ENCODE peak calls at places on chromosome 13, in eight cellular contexts. U, M, T, K, W, X, Y and F are unnamed samples.

GRCh38 chr13:76293346-76293745 is 592.9 kb downstream of the KCTD12 start:
- DNase-seq in U (no peak), M (no peak), T (no peak), K (no peak), W (no peak), X (no peak), Y (no peak), F (no peak)

GRCh38 chr13:95156208-95156607 is 145.0 kb downstream of the ABCC4 start:
- DNase-seq in U (no peak), M (no peak), T (no peak), K (no peak), W (no peak), X (no peak), Y (no peak), F (no peak)

GRCh38 chr13:95833126-95833525 is 156.2 kb downstream of the DNAJC3 start:
- DNase-seq in U (no peak), M (no peak), T (no peak), K (no peak), W (no peak), X (no peak), Y (no peak), F (no peak)

GRCh38 chr13:20102776-20103175 is 58.1 kb downstream of the GJA3 start:
- DNase-seq in U (no peak), M (no peak), T (no peak), K (no peak), W (no peak), X (no peak), Y (no peak), F (no peak)

GRCh38 chr13:29923554-29924481 is 73.4 kb upstream of the UBL3 start:
- DNase-seq in U (peak), M (no peak), T (peak), K (peak), W (peak), X (peak), Y (peak), F (peak)

GRCh38 chr13:109155301-109155761 is 525.9 kb downstream of the MYO16 start:
- DNase-seq in U (no peak), M (no peak), T (no peak), K (no peak), W (no peak), X (no peak), Y (no peak), F (no peak)

GRCh38 chr13:75366380-75367280 is 115.3 kb downstream of the TBC1D4 start:
- DNase-seq in U (no peak), M (no peak), T (no peak), K (no peak), W (no peak), X (no peak), Y (no peak), F (no peak)

GRCh38 chr13:101397742-101398141 is 18.6 kb downstream of the NALCN start:
- DNase-seq in U (no peak), M (no peak), T (no peak), K (no peak), W (no peak), X (no peak), Y (no peak), F (no peak)

GRCh38 chr13:109769275-109769674 is 17.1 kb downstream of the IRS2 start:
- DNase-seq in U (no peak), M (no peak), T (no peak), K (no peak), W (no peak), X (no peak), Y (no peak), F (no peak)

GRCh38 chr13:50156722-50157121 is 141.5 kb downstream of the KCNRG start:
- DNase-seq in U (no peak), M (no peak), T (no peak), K (no peak), W (no peak), X (no peak), Y (no peak), F (no peak)

GRCh38 chr13:95676100-95676774 is 702 bp upstream of the DNAJC3 start:
- DNase-seq in U (peak), M (peak), T (no peak), K (peak), W (no peak), X (no peak), Y (no peak), F (peak)

GRCh38 chr13:113527272-113527958 is 36.9 kb upstream of the DCUN1D2 start:
- DNase-seq in U (no peak), M (no peak), T (no peak), K (no peak), W (no peak), X (no peak), Y (no peak), F (no peak)

GRCh38 chr13:21673592-21674270 is 2.9 kb downstream of the FGF9 start:
- DNase-seq in U (peak), M (no peak), T (no peak), K (no peak), W (no peak), X (peak), Y (peak), F (peak)

GRCh38 chr13:47049276-47049989 is 152.6 kb upstream of the HTR2A start:
- DNase-seq in U (no peak), M (no peak), T (no peak), K (no peak), W (no peak), X (no peak), Y (no peak), F (no peak)
- H3K27ac ChIP-seq in U (no peak), M (no peak), T (no peak), K (no peak), W (no peak), X (no peak), Y (no peak), F (no peak)

DNA sequence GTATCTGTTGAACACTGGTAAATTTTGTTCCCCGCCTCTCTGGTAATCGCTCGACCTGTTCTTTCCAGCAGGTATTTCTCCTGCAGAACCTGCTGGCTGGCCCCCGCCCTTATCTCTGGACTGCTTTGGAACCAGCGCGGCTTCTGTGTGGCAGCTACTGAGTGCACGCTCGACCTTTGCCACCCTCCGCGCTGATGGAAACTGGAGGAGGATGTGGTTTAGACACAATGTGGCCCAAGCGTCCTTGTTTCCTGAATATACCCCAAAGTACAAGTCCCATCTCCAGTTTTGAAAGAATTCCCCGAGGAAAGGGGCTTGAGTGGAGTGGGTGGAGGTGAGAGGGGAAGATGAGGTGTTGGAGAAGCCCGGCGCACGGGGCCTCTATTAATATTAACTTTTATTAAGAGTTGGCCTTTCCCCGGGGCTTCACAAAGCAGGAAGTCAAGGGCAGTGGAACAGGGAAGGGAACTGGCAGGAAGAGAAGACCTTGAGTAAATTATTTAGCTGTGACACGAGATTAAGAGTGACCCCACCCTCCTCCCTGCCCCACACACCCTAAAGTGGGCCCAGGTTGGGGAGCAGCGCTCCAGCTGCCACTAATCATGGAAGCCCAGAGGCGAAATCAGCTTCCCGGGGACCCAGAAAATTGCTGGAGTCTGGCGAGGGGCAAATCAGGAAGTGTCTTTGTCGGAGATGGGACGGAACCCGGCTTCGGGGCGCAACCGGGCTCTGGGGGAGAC is 16.0 kb downstream of the CDX2 start:
- DNase-seq in U (no peak), M (no peak), T (no peak), K (no peak), W (no peak), X (no peak), Y (no peak), F (peak)
- H3K4me3 ChIP-seq in U (peak), M (peak), T (peak), K (peak), W (peak), X (peak), Y (peak), F (peak)

GRCh38 chr13:79043208-79043607 is 362.8 kb downstream of the RBM26 start:
- DNase-seq in U (no peak), M (no peak), T (no peak), K (no peak), W (no peak), X (no peak), Y (no peak), F (no peak)
- H3K27ac ChIP-seq in U (no peak), M (no peak), T (no peak), K (no peak), W (no peak), X (no peak), Y (no peak), F (no peak)

DNA sequence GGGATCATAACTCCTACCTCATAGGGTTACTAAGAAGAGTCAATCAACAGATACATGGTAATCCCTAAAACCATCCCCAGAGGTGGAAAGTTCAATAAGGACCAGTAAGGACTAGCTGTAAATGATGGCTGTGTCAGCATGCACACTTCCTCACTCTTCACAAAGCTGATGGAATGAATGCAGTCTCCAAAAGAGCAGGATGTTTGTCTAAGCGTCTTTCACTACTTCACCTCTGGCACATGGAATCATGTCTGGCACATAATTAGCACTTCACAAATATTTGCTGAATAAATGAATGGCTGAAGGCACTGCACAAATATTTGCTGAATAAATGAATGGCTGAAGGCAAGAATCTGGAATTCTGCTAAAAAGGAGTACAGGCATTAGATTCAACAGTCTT is 134.2 kb downstream of the MIPEP start:
- DNase-seq in U (no peak), M (no peak), T (no peak), K (no peak), W (no peak), X (no peak), Y (no peak), F (no peak)
- H3K4me3 ChIP-seq in U (no peak), M (no peak), T (no peak), K (no peak), W (no peak), X (no peak), Y (no peak), F (no peak)

DNA sequence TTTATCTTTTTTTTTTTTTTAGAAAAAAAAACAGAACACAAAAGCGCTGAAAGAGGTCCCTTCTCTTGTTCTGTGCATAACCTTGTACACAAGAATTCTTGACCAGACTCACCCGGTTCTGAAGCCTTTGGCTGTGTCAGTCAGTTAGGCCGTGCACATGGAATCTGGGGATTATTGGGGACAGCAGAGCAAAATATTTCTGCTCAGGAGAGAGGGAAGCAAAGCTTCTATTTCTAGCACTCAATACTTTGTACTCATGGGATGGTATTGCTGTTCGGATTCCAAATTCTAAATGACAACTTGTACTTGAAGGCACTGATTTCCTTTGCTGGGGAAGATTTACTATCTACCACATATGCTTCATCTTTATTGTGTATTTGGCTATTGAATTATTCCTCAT is 272.7 kb downstream of the NHLRC3 start:
- DNase-seq in U (no peak), M (no peak), T (no peak), K (no peak), W (no peak), X (no peak), Y (no peak), F (no peak)
- H3K27ac ChIP-seq in U (no peak), M (no peak), T (peak), K (no peak), W (no peak), X (peak), Y (no peak), F (no peak)

GRCh38 chr13:102550507-102550906 is 46.3 kb upstream of the TPP2 start:
- DNase-seq in U (no peak), M (no peak), T (no peak), K (no peak), W (no peak), X (no peak), Y (no peak), F (no peak)

GRCh38 chr13:102558029-102558428 is 38.8 kb upstream of the TPP2 start:
- DNase-seq in U (no peak), M (no peak), T (no peak), K (no peak), W (no peak), X (no peak), Y (no peak), F (no peak)

GRCh38 chr13:102561933-102562332 is 34.9 kb upstream of the TPP2 start:
- DNase-seq in U (no peak), M (no peak), T (no peak), K (no peak), W (no peak), X (no peak), Y (no peak), F (no peak)

GRCh38 chr13:102556806-102557205 is 40.0 kb upstream of the TPP2 start:
- DNase-seq in U (no peak), M (no peak), T (no peak), K (no peak), W (no peak), X (no peak), Y (no peak), F (no peak)

GRCh38 chr13:102555914-102556553 is 40.8 kb upstream of the TPP2 start:
- DNase-seq in U (no peak), M (no peak), T (no peak), K (no peak), W (no peak), X (no peak), Y (no peak), F (peak)
- H3K4me3 ChIP-seq in U (no peak), M (no peak), T (no peak), K (no peak), W (no peak), X (no peak), Y (no peak), F (no peak)

GRCh38 chr13:99433543-99434075 is 67.7 kb upstream of the TM9SF2 start:
- DNase-seq in U (no peak), M (no peak), T (no peak), K (no peak), W (no peak), X (no peak), Y (no peak), F (no peak)

GRCh38 chr13:99434258-99434788 is 66.9 kb upstream of the TM9SF2 start:
- DNase-seq in U (no peak), M (no peak), T (no peak), K (peak), W (no peak), X (no peak), Y (no peak), F (peak)

GRCh38 chr13:99436686-99437416 is 64.4 kb upstream of the TM9SF2 start:
- DNase-seq in U (peak), M (peak), T (peak), K (peak), W (peak), X (peak), Y (peak), F (peak)

GRCh38 chr13:99436013-99436412 is 65.3 kb upstream of the TM9SF2 start:
- DNase-seq in U (no peak), M (no peak), T (no peak), K (no peak), W (no peak), X (no peak), Y (no peak), F (no peak)

DNA sequence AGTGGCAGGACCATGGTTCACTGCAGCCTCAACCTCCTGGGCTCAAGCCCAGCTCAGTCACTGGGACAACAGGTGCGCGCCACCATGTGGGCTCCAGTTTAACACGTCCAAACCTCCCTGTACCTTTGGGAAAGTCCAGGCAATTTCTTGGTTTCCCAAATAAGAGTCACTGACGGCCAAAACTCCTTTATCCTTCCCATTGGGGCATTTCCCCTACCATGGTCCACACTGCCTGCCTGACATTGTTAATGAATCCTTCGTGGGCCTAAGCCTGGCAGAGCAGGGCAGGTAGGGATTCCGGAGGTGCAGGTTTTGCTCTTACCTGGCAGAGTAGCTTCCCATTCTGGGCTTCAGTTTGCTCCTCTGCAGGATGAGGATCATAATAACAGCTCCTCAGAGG is 66.2 kb upstream of the TM9SF2 start:
- DNase-seq in U (no peak), M (no peak), T (no peak), K (no peak), W (no peak), X (no peak), Y (no peak), F (no peak)
- H3K27ac ChIP-seq in U (no peak), M (no peak), T (no peak), K (peak), W (no peak), X (no peak), Y (no peak), F (no peak)

GRCh38 chr13:60268203-60268555 is 104.5 kb upstream of the DIAPH3 start:
- DNase-seq in U (no peak), M (no peak), T (no peak), K (no peak), W (no peak), X (no peak), Y (no peak), F (peak)
- H3K4me3 ChIP-seq in U (peak), M (peak), T (peak), K (peak), W (no peak), X (peak), Y (peak), F (peak)